ENCODE peak calls at places on chromosomes 13 and 19, in five cellular contexts. X, L, R, S and T are unnamed samples.

GRCh38 chr13:70520275-70520674 is 412.0 kb upstream of the KLHL1 start:
- DNase-seq in X (no peak), S (no peak), L (no peak), R (peak), T (no peak)

GRCh38 chr13:29594710-29595379 is 643 bp downstream of the SLC7A1 start:
- DNase-seq in X (no peak), L (no peak), S (no peak), R (peak), T (no peak)

GRCh38 chr19:677201-677600 is 1.0 kb downstream of the FSTL3 start:
- DNase-seq in R (no peak), S (no peak), X (peak), L (no peak), T (no peak)

GRCh38 chr13:40389081-40389641 is 277.3 kb downstream of the FOXO1 start:
- DNase-seq in S (no peak), L (no peak), X (no peak), R (no peak), T (peak)

GRCh38 chr19:19597809-19598306 is 20.6 kb downstream of the PBX4 start:
- DNase-seq in X (peak), S (no peak), L (no peak), R (no peak), T (peak)

GRCh38 chr19:52492201-52492960 is 35.1 kb upstream of the ZNF808 start:
- DNase-seq in S (peak), X (no peak), R (no peak), L (peak), T (no peak)

GRCh38 chr13:95920485-95920884 is 132.7 kb downstream of the UGGT2 start:
- DNase-seq in L (no peak), R (no peak), S (no peak), X (no peak), T (no peak)

GRCh38 chr13:37085656-37086055 is 19.8 kb downstream of the CSNK1A1L start:
- DNase-seq in X (no peak), L (no peak), R (no peak), S (no peak), T (no peak)

GRCh38 chr13:51136276-51136980 is 25.4 kb upstream of the C13orf42 start:
- DNase-seq in S (peak), R (no peak), X (no peak), L (no peak), T (no peak)

GRCh38 chr13:78015782-78016181 is 97.2 kb upstream of the EDNRB start:
- DNase-seq in X (no peak), S (no peak), L (no peak), R (no peak), T (no peak)

GRCh38 chr19:6108721-6109633 is 1.3 kb downstream of the RFX2 start:
- DNase-seq in R (no peak), S (peak), X (no peak), L (no peak), T (no peak)

GRCh38 chr13:33550885-33551284 is 265.3 kb upstream of the STARD13 start:
- DNase-seq in R (no peak), X (no peak), S (no peak), L (no peak), T (no peak)

GRCh38 chr13:112984954-112985802 is 16.2 kb downstream of the MCF2L start:
- DNase-seq in S (no peak), X (peak), R (no peak), L (no peak), T (no peak)

GRCh38 chr13:68350554-68350953 is 1120.4 kb upstream of the PCDH9 start:
- DNase-seq in S (no peak), X (no peak), R (no peak), L (no peak), T (no peak)

GRCh38 chr19:52331757-52332156 is 4.3 kb upstream of the ZNF610 start:
- DNase-seq in X (no peak), R (no peak), L (no peak), S (no peak), T (no peak)

GRCh38 chr13:51549050-51549449 is 35.2 kb upstream of the WDFY2 start:
- DNase-seq in S (no peak), L (peak), X (peak), R (no peak), T (peak)

GRCh38 chr13:110872034-110872767 is 42.7 kb downstream of the ANKRD10 start:
- DNase-seq in S (peak), L (no peak), X (no peak), R (no peak), T (no peak)

GRCh38 chr13:110869231-110869804 is 45.6 kb downstream of the ANKRD10 start:
- DNase-seq in R (no peak), X (no peak), S (no peak), L (no peak), T (no peak)

GRCh38 chr13:110868631-110869165 is 46.2 kb downstream of the ANKRD10 start:
- DNase-seq in S (peak), L (no peak), R (no peak), X (no peak), T (no peak)

GRCh38 chr13:110867380-110867779 is 47.5 kb downstream of the ANKRD10 start:
- DNase-seq in R (no peak), L (no peak), S (peak), X (no peak), T (no peak)

GRCh38 chr13:110869805-110870706 is 44.8 kb downstream of the ANKRD10 start:
- DNase-seq in L (no peak), R (peak), S (peak), X (peak), T (no peak)
- TF ChIP-seq SUZ12 in L (no peak), R (no peak), S (no peak), X (no peak), T (no peak)

DNA sequence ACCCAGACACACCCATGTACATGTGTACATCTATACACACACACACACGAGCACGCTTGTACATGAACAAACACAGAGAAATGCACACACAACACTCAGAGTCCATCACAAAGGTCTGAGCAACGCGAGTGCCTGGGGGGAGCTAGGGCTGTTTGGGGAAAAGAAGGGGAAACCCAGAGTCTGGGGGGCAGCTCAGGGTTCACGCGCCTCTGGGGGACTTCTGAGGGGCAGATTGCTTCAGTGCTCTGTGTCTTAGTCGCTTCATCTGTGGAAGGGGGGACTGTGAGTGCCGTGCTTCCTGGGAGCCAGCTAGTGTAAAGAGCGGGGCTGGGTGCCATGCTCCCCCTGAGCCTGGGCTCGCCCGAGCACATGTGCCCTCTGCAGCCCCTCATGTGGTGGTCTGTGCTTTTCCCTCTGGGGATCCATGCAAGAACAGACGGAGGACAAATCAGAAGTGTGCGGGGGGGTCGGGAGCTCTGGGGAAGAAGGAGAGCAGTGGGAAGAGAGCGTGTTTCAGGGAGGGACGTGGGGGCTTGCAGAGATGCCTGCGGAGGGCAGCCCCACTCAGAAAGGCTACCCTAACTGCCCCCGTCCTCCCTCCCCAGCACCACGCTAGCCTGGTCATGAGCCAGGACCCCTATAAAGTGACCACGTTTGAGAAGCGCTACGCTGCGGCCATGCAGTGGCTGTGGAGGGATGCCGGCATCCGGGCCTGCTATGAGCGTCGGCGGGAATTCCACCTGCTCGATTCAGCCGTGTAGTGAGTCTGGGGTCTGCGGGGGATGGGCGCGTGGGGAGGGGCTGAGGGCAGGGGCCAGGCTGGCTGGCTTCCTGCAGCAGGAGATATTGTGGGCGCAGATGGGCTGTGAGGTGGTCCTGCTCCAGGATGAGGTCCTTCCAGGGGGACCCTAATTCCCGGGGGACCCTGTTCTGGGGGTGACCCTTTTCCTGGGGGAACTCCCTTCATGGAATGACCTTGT is 14.0 kb downstream of the GNA15 start:
- DNase-seq in X (no peak), S (no peak), R (no peak), L (no peak), T (no peak)
- TF ChIP-seq SUZ12 in X (no peak), S (no peak), R (no peak), L (no peak), T (no peak)

DNA sequence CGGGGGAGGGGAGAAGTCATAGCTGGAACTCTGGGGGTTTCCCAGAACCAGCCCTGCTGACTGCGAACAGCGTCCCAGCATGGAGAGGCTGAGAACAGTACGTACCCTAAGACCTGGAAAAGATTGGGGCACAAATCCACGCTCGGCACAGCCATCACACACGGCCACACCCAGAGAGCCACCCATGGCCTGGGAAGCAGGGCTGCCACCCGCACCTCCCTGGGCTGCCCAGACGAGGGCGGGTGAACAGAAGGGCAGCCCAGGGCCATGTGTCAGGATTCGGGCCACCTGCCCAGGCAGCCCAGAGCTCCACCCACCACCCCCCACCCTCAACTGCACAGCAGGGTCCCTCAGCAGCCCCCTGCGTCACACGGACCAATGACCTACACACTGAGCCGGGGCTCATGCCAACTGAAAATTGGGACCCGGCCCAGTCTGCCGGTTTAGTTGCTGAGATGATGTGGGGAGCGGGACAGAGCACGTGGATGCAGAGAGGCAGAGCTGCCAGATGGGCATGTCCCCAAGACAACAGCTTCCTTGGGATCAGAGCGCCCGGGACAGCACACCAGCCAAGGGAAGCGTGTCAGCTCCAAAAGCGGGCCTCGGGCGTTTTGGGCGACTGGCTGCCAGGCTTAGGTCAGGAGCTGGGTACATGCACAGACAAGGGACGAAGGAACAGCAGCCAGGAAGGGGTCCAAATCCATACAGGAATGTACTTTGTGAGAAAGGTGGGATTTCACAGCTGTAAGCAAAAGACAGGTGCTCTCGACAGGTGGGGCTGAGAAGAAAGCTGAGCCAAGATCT is 8.4 kb downstream of the UBXN6 start:
- DNase-seq in L (no peak), X (no peak), R (no peak), S (no peak), T (no peak)
- TF ChIP-seq SUZ12 in L (no peak), X (no peak), R (no peak), S (no peak), T (no peak)

DNA sequence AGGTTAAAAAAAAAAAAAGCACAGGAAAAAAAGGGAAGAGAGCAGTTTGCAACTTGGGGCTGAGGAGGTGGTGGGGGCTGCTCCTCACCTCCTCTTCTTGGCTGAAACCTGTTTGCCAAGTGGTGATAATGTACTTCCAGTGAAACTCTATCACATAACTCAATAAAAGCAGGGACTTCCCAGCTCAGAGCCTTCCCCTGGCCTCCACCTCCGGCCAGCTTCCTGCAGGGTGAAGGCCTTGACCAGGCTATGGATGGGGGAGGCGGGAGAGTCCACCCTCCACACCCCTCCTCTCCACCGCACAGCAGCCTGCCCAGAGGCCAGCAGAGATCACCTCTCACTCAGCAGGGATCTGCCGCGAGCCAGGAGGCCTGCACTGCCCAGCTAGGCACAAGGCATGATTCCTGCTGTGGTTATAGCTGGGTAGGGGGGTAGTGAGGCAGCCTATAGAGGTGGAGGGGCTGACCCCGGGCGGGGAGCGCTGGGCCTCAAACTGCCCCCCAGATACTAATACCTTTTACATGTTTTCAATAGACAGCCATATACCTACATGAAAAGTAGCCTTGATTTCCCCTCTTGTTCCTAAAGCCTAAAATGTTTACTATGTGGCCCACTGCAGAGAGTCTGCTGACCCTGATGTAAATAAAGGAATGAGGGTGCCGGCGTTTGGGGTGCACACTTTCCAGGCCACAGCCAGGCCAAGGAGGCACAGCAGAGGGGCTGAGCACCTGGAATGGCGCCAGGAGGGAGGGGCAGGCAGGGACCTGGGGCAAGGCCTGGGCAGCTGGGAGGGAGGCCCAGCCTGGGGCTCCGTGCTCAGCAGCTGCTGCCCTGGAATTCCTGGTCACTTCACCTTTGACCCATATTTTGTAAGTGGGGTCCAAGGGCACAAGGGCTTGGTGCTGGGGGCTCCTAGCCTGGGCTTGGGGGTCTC is 10.3 kb downstream of the ZNF787 start:
- DNase-seq in S (no peak), X (peak), L (no peak), R (no peak), T (no peak)
- TF ChIP-seq SUZ12 in S (no peak), X (no peak), L (no peak), R (no peak), T (no peak)

DNA sequence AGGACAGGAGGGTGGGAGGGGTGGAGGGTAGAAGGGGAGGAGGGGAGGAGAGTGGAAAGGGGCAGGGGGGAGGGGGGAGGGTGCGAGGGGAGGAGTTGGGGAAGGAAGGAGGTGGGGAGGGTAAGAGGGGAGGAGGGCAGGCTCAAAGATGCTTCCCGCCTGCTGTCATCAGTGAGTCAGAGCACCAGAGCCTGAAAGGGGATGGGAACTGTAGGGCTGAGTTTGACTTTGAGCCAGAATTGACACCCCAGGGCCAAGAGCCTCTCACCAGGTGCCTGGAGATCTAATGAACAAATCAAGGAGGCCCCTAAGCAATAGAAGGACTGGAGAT is 786.1 kb downstream of the UQCRFS1 start:
- DNase-seq in S (no peak), X (no peak), L (peak), R (no peak), T (no peak)
- TF ChIP-seq SUZ12 in S (no peak), X (no peak), L (no peak), R (no peak), T (no peak)

DNA sequence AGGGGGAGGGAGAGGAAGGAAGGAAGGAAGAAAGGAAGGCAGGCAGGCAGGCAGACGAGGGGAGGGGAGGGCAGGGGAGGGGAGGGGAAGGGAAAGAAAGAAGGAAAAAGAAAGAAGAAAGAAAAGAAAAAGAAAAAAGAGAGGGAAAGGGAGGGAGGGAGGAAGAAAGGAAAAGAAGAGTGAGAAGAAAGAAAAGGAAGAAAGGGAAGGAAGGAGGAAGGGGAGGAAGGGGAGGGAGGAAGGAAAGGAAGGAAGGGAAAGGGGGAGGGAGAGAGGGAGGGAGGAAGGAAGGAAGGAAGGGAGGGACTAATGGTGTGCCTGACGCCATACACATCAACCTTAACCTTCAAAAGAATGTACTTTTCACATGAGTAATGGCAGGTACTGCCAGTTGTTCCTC is 13.4 kb upstream of the DPY19L3 start:
- DNase-seq in L (no peak), X (no peak), R (no peak), S (no peak), T (no peak)
- TF ChIP-seq SUZ12 in L (no peak), X (no peak), R (no peak), S (no peak), T (no peak)

GRCh38 chr19:35462476-35462953 is 14.5 kb downstream of the FFAR2 start:
- DNase-seq in L (no peak), X (no peak), S (no peak), R (no peak), T (peak)
- TF ChIP-seq SUZ12 in L (no peak), X (no peak), S (no peak), R (no peak), T (no peak)